ENCODE peak calls at places on chromosomes 7 and 10, in four cellular contexts. One of them, this sample, is unnamed.

GRCh38 chr7:112540839-112541577 is 60.2 kb downstream of the LSMEM1 start:
- DNase-seq in upper lobe of right lung: no peak
- DNase-seq in body of pancreas: no peak
- DNase-seq in tibial artery: no peak
- DNase-seq in this sample: no peak

GRCh38 chr10:24034571-24034970 is 174.4 kb upstream of the KIAA1217 start:
- DNase-seq in upper lobe of right lung: no peak
- DNase-seq in body of pancreas: peak; percentile 48
- DNase-seq in tibial artery: no peak
- DNase-seq in this sample: peak; percentile 3

GRCh38 chr10:78782441-78782840 is 286.3 kb upstream of the ZMIZ1 start:
- DNase-seq in body of pancreas: no peak
- DNase-seq in upper lobe of right lung: peak; percentile 37
- DNase-seq in tibial artery: no peak
- DNase-seq in this sample: no peak

GRCh38 chr10:15486404-15486803 is 115.3 kb upstream of the FAM171A1 start:
- DNase-seq in upper lobe of right lung: no peak
- DNase-seq in tibial artery: no peak
- DNase-seq in body of pancreas: no peak
- DNase-seq in this sample: no peak

GRCh38 chr10:21989453-21990154 is 13.9 kb downstream of the DNAJC1 start:
- DNase-seq in upper lobe of right lung: peak; percentile 68
- DNase-seq in tibial artery: no peak
- DNase-seq in body of pancreas: peak; percentile 37
- DNase-seq in this sample: peak; percentile 56

GRCh38 chr7:28405662-28406061 is 6.7 kb upstream of the CREB5 start:
- DNase-seq in tibial artery: peak; percentile 82
- DNase-seq in upper lobe of right lung: no peak
- DNase-seq in body of pancreas: peak; percentile 33
- DNase-seq in this sample: no peak

GRCh38 chr7:70098133-70098561 is 499.9 kb downstream of the AUTS2 start:
- DNase-seq in tibial artery: no peak
- DNase-seq in upper lobe of right lung: no peak
- DNase-seq in body of pancreas: no peak
- DNase-seq in this sample: peak; percentile 35

GRCh38 chr7:69691734-69692133 is 93.5 kb downstream of the AUTS2 start:
- DNase-seq in upper lobe of right lung: no peak
- DNase-seq in tibial artery: no peak
- DNase-seq in body of pancreas: no peak
- DNase-seq in this sample: peak; percentile 16

GRCh38 chr7:39084344-39084743 is 106.6 kb downstream of the POU6F2 start:
- DNase-seq in tibial artery: no peak
- DNase-seq in body of pancreas: no peak
- DNase-seq in upper lobe of right lung: no peak
- DNase-seq in this sample: no peak

GRCh38 chr7:79872171-79872570 is 262.5 kb upstream of the GNAI1 start:
- DNase-seq in tibial artery: no peak
- DNase-seq in body of pancreas: no peak
- DNase-seq in upper lobe of right lung: no peak
- DNase-seq in this sample: no peak

GRCh38 chr10:96974348-96974747 is 142.2 kb downstream of the LCOR start:
- DNase-seq in body of pancreas: no peak
- DNase-seq in tibial artery: no peak
- DNase-seq in upper lobe of right lung: no peak
- DNase-seq in this sample: peak; percentile 48

GRCh38 chr10:5575482-5576153 is 50.9 kb downstream of the CALML3 start:
- DNase-seq in upper lobe of right lung: peak; percentile 51
- DNase-seq in tibial artery: peak; percentile 61
- DNase-seq in body of pancreas: no peak
- DNase-seq in this sample: no peak

GRCh38 chr7:42319631-42320030 is 82.6 kb upstream of the GLI3 start:
- DNase-seq in tibial artery: no peak
- DNase-seq in body of pancreas: no peak
- DNase-seq in upper lobe of right lung: no peak
- DNase-seq in this sample: no peak

GRCh38 chr7:26688936-26689506 is 175.4 kb downstream of the SKAP2 start:
- DNase-seq in tibial artery: no peak
- DNase-seq in body of pancreas: no peak
- DNase-seq in upper lobe of right lung: no peak
- DNase-seq in this sample: no peak

GRCh38 chr7:19016140-19016539 is 101.3 kb downstream of the TWIST1 start:
- DNase-seq in body of pancreas: no peak
- DNase-seq in tibial artery: no peak
- DNase-seq in upper lobe of right lung: no peak
- DNase-seq in this sample: no peak

GRCh38 chr7:29609162-29610030 is 45.8 kb downstream of the PRR15 start:
- DNase-seq in tibial artery: no peak
- DNase-seq in body of pancreas: peak; percentile 38
- DNase-seq in upper lobe of right lung: no peak
- DNase-seq in this sample: peak; percentile 84

GRCh38 chr10:68665841-68666240 is 55.2 kb upstream of the CCAR1 start:
- DNase-seq in tibial artery: no peak
- DNase-seq in body of pancreas: no peak
- DNase-seq in upper lobe of right lung: no peak
- DNase-seq in this sample: no peak

GRCh38 chr7:29239638-29240037 is 45.1 kb downstream of the CHN2 start:
- DNase-seq in upper lobe of right lung: no peak
- DNase-seq in body of pancreas: peak; percentile 45
- DNase-seq in tibial artery: no peak
- DNase-seq in this sample: no peak

GRCh38 chr10:109114578-109114977 is 808.7 kb downstream of the XPNPEP1 start:
- DNase-seq in upper lobe of right lung: no peak
- DNase-seq in body of pancreas: no peak
- DNase-seq in tibial artery: no peak
- DNase-seq in this sample: no peak

GRCh38 chr10:79017882-79018550 is 50.8 kb upstream of the ZMIZ1 start:
- DNase-seq in tibial artery: peak; percentile 46
- DNase-seq in upper lobe of right lung: peak; percentile 18
- DNase-seq in body of pancreas: no peak
- DNase-seq in this sample: no peak

GRCh38 chr10:91290607-91291006 is 70.1 kb downstream of the PCGF5 start:
- DNase-seq in body of pancreas: no peak
- DNase-seq in upper lobe of right lung: no peak
- DNase-seq in tibial artery: no peak
- DNase-seq in this sample: no peak

GRCh38 chr10:86252573-86252972 is 114.0 kb downstream of the GRID1 start:
- DNase-seq in upper lobe of right lung: peak; percentile 15
- DNase-seq in tibial artery: no peak
- DNase-seq in body of pancreas: no peak
- DNase-seq in this sample: no peak

GRCh38 chr7:126803990-126804389 is 448.8 kb downstream of the GRM8 start:
- DNase-seq in upper lobe of right lung: no peak
- DNase-seq in body of pancreas: no peak
- DNase-seq in tibial artery: no peak
- DNase-seq in this sample: no peak

GRCh38 chr10:34815174-34816066 is at the start of gene PARD3:
- DNase-seq in body of pancreas: peak; percentile 73
- DNase-seq in upper lobe of right lung: peak; percentile 86
- DNase-seq in tibial artery: peak; percentile 74
- DNase-seq in this sample: peak; percentile 60
- H3K27ac ChIP-seq in body of pancreas: peak within 1 kb of the TSS; percentile 76
- H3K27ac ChIP-seq in upper lobe of right lung: peak within 1 kb of the TSS; percentile 83
- H3K27ac ChIP-seq in tibial artery: peak within 1 kb of the TSS; percentile 76
- H3K27ac ChIP-seq in this sample: peak within 1 kb of the TSS; percentile 60

DNA sequence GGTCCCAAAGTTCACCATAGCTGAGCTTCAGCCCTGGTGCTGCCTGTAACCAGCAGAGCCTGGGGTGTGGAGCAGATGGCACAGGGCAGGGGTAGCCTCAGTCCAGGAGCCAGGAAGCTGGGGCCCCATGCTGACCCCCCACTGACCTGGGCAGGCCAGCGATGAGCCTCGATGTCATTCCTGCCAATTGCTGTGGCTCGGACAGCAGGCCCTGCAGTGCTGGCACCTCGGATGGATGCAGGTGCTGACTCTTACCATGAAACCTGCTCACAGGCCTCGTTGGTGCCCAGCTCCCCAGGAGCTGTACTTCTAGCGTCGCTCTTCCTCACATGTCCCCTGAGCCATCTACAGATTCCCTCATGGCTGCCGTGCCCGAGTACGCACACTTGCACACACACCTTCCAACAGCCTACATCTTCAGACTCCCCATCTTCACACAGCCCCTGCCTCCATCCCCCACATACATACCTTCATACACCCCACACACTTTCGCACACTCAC is 46.8 kb upstream of the PCBD1 start:
- DNase-seq in body of pancreas: no peak
- DNase-seq in tibial artery: no peak
- DNase-seq in upper lobe of right lung: no peak
- DNase-seq in this sample: no peak
- H3K27ac ChIP-seq in body of pancreas: no peak overlapping the region
- H3K27ac ChIP-seq in tibial artery: no peak overlapping the region
- H3K27ac ChIP-seq in upper lobe of right lung: no peak overlapping the region
- H3K27ac ChIP-seq in this sample: no peak overlapping the region

GRCh38 chr7:99080679-99081078 is 63.2 kb downstream of the SMURF1 start:
- DNase-seq in upper lobe of right lung: no peak
- DNase-seq in tibial artery: no peak
- DNase-seq in body of pancreas: no peak
- DNase-seq in this sample: no peak

GRCh38 chr7:99081209-99081608 is 62.7 kb downstream of the SMURF1 start:
- DNase-seq in tibial artery: no peak
- DNase-seq in body of pancreas: no peak
- DNase-seq in upper lobe of right lung: no peak
- DNase-seq in this sample: no peak

GRCh38 chr7:99086532-99086931 is 57.4 kb downstream of the SMURF1 start:
- DNase-seq in tibial artery: no peak
- DNase-seq in upper lobe of right lung: no peak
- DNase-seq in body of pancreas: no peak
- DNase-seq in this sample: no peak

GRCh38 chr7:99083068-99083651 is 60.7 kb downstream of the SMURF1 start:
- DNase-seq in tibial artery: no peak
- DNase-seq in body of pancreas: no peak
- DNase-seq in upper lobe of right lung: no peak
- DNase-seq in this sample: no peak

DNA sequence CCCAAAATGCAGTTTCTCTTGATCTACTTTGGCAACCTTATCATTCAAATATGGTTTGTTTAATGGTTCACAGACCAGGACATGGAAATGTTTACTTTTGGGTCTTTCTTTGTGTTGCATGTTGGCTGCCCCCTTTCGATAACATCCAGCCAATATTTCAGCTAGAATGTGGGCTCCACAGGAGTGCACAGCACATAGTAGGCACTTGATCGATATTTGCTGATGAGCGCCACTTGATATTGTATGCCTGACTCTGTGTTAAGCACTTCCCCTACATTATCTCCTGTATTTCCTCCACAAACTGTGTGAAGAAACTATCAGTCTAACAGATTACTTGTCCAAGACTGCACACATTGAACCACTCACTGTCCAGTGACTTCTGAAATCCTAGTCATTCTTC is 60.2 kb downstream of the SMURF1 start:
- DNase-seq in upper lobe of right lung: no peak
- DNase-seq in body of pancreas: no peak
- DNase-seq in tibial artery: no peak
- DNase-seq in this sample: no peak
- H3K27ac ChIP-seq in upper lobe of right lung: no peak overlapping the region
- H3K27ac ChIP-seq in body of pancreas: no peak overlapping the region
- H3K27ac ChIP-seq in tibial artery: peak overlapping the region; percentile 39
- H3K27ac ChIP-seq in this sample: peak overlapping the region; percentile 52

DNA sequence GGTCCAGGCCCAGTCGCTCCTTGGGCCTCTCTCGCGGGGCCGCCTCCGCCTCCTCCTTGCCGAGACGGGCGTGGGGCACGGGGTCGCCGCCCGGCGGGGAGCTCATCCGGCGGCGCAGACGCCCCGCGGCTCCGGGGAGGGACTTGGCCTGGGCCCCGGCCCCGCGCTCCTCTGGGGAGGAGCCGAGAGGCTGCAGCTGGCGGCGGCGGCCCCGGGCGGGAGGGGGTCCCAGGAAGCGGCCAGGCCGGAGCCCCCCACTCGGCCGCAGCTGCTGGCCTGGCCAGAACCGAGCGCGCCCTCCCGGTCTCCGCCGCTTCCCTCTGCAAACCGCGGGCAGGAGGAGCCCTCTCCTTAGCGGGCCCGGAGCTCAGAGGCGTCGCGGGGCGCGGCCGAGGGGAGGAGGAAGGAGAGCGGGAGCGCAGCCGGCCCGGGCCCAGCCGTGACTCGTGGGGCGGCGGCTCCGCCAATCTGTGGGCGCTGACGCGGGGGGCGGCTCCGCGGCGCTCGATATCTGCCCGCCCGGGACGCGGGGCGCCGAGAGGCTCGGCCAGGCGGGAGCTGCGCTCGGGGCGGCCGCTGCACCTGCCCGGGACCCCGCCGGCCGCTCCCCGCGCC is at the start of gene FAM20C:
- DNase-seq in body of pancreas: peak; percentile 83
- DNase-seq in tibial artery: peak; percentile 95
- DNase-seq in upper lobe of right lung: peak; percentile 95
- DNase-seq in this sample: peak; percentile 86
- H3K27ac ChIP-seq in body of pancreas: peak within 1 kb of the TSS; percentile 67
- H3K27ac ChIP-seq in tibial artery: peak within 1 kb of the TSS; percentile 83
- H3K27ac ChIP-seq in upper lobe of right lung: peak within 1 kb of the TSS; percentile 78
- H3K27ac ChIP-seq in this sample: peak within 1 kb of the TSS; percentile 76

GRCh38 chr10:74450623-74451022 is 299.6 kb downstream of the ADK start:
- DNase-seq in upper lobe of right lung: no peak
- DNase-seq in tibial artery: no peak
- DNase-seq in body of pancreas: no peak
- DNase-seq in this sample: no peak
- H3K27ac ChIP-seq in upper lobe of right lung: no peak overlapping the region
- H3K27ac ChIP-seq in tibial artery: no peak overlapping the region
- H3K27ac ChIP-seq in body of pancreas: no peak overlapping the region
- H3K27ac ChIP-seq in this sample: no peak overlapping the region

DNA sequence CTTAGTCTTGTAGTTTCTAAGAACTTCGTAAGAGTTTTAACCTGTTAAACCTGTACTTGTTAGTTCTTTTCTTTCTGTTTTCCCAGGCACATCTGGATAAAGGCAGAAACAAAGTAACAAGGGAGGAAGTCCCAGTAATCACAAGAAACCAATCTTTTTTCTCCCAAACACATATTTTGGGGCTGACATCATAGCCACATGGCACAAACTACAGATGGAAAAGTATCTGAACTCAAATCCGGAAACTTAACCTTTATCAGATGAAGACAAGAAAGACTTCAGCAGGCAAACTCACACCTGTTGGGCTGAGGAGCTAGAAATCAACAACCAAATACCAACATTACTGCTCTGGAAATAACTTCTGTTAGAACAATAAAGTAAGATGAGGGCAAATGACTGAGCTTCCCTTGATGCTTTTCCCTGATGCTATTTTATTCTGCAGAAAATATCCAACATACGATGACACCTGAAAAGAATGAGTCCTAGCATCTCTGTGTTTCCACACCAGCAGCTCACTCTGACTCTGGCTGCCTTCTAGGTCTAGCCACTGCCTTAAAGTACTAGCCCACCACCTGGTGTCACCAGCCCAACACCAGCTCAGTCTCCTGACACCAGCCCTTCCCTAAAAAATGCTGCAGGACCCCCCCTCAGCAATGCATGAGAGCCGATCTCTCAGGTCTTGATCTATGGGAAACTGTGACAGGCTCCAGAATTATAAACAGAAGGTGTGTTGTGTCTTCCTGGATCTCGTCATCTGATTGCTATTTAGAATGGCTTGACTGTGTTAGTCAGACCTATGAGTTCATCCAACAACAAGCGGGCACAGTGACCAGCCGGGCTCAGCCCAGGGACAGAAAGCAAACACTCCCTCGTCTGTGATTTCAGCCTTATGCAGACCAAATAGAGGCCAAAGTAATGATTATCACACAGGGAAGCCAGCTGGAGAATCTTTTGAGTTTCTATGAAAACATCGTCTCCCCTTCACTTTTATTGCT is 66.8 kb downstream of the CUBN start:
- DNase-seq in body of pancreas: peak; percentile 35
- DNase-seq in tibial artery: peak; percentile 82
- DNase-seq in upper lobe of right lung: no peak
- DNase-seq in this sample: no peak
- H3K27ac ChIP-seq in body of pancreas: peak overlapping the region; percentile 47
- H3K27ac ChIP-seq in tibial artery: peak overlapping the region; percentile 81
- H3K27ac ChIP-seq in upper lobe of right lung: peak overlapping the region; percentile 5
- H3K27ac ChIP-seq in this sample: peak overlapping the region; percentile 11

This sample was measured in small intestine.